ENCODE peak calls at places on chromosomes 7 and 10, in five cellular contexts. H, L, E, K and I are unnamed samples.

GRCh38 chr7:1678571-1679325 is 8.7 kb downstream of the ELFN1 start:
- DNase-seq in H (no peak), L (no peak), E (no peak), K (no peak), I (no peak)

GRCh38 chr10:30373596-30374327 is 24.7 kb upstream of the MTPAP start:
- DNase-seq in H (no peak), L (no peak), E (no peak), K (no peak), I (no peak)

GRCh38 chr10:129110780-129111179 is 356.3 kb upstream of the MGMT start:
- DNase-seq in H (no peak), L (no peak), E (no peak), K (no peak), I (no peak)

GRCh38 chr7:51311166-51311565 is 5.4 kb downstream of the COBL start:
- DNase-seq in H (no peak), L (no peak), E (no peak), K (no peak), I (no peak)

GRCh38 chr10:43888551-43888950 is 239.9 kb upstream of the ZNF32 start:
- DNase-seq in H (no peak), L (no peak), E (no peak), K (no peak), I (no peak)

GRCh38 chr10:71362141-71362540 is 34.6 kb upstream of the CDH23 start:
- DNase-seq in H (no peak), L (no peak), E (no peak), K (no peak), I (no peak)

GRCh38 chr10:118108194-118109026 is 61.7 kb upstream of the RAB11FIP2 start:
- DNase-seq in H (no peak), L (no peak), E (no peak), K (no peak), I (no peak)

GRCh38 chr10:69141304-69141703 is 17.3 kb downstream of the VPS26A start:
- DNase-seq in H (no peak), L (no peak), E (no peak), K (no peak), I (no peak)

GRCh38 chr7:134565643-134566136 is 16.8 kb downstream of the AKR1B15 start:
- DNase-seq in H (no peak), L (no peak), E (no peak), K (no peak), I (no peak)

GRCh38 chr7:155459867-155460461 is 2.0 kb downstream of the EN2 start:
- DNase-seq in H (peak), L (no peak), E (no peak), K (no peak), I (no peak)

GRCh38 chr10:478471-479245 is 210.8 kb downstream of the DIP2C start:
- DNase-seq in H (no peak), L (no peak), E (no peak), K (no peak), I (no peak)

GRCh38 chr7:113763226-113763625 is 155.6 kb downstream of the PPP1R3A start:
- DNase-seq in H (no peak), L (no peak), E (no peak), K (no peak), I (no peak)

GRCh38 chr7:33459340-33459751 is 330.0 kb downstream of the BBS9 start:
- DNase-seq in H (no peak), L (no peak), E (peak), K (peak), I (no peak)

GRCh38 chr7:151448261-151449252 is 8.6 kb upstream of the CRYGN start:
- DNase-seq in H (peak), L (peak), E (peak), K (peak), I (peak)

GRCh38 chr7:112985377-112985987 is 101.1 kb downstream of the GPR85 start:
- DNase-seq in H (no peak), L (no peak), E (no peak), K (no peak), I (no peak)

GRCh38 chr7:25759748-25760147 is 392.2 kb upstream of the NFE2L3 start:
- DNase-seq in H (no peak), L (no peak), E (no peak), K (no peak), I (no peak)

GRCh38 chr10:129525408-129525807 is 58.4 kb downstream of the MGMT start:
- DNase-seq in H (no peak), L (no peak), E (no peak), K (no peak), I (no peak)

GRCh38 chr10:120262857-120263547 is 194.0 kb upstream of the PLPP4 start:
- DNase-seq in H (no peak), L (no peak), E (no peak), K (no peak), I (no peak)

GRCh38 chr7:16062269-16062668 is 359.1 kb downstream of the CRPPA start:
- DNase-seq in H (no peak), L (no peak), E (no peak), K (no peak), I (no peak)

GRCh38 chr7:26440253-26440992 is 148.8 kb downstream of the SNX10 start:
- DNase-seq in H (no peak), L (no peak), E (no peak), K (no peak), I (no peak)

GRCh38 chr10:127649642-127650041 is 87.3 kb upstream of the FOXI2 start:
- DNase-seq in H (no peak), L (no peak), E (peak), K (no peak), I (no peak)

GRCh38 chr10:55747244-55747643 is 613.8 kb downstream of the ZWINT start:
- DNase-seq in H (no peak), L (no peak), E (no peak), K (no peak), I (no peak)

GRCh38 chr10:1420663-1421362 is 316.5 kb downstream of the ADARB2 start:
- DNase-seq in H (no peak), L (no peak), E (peak), K (peak), I (no peak)

GRCh38 chr10:11539191-11539868 is 72.1 kb downstream of the USP6NL start:
- DNase-seq in H (no peak), L (no peak), E (no peak), K (no peak), I (no peak)

GRCh38 chr7:120089968-120090367 is 183.0 kb upstream of the KCND2 start:
- DNase-seq in H (no peak), L (no peak), E (no peak), K (no peak), I (no peak)

GRCh38 chr10:6486280-6486679 is 93.8 kb downstream of the PRKCQ start:
- DNase-seq in H (no peak), L (no peak), E (no peak), K (no peak), I (no peak)

GRCh38 chr7:150945853-150946825 is 32.0 kb downstream of the KCNH2 start:
- DNase-seq in H (peak), L (peak), E (no peak), K (no peak), I (no peak)

GRCh38 chr10:60351191-60351853 is 38.4 kb downstream of the ANK3 start:
- DNase-seq in H (no peak), L (no peak), E (peak), K (no peak), I (no peak)